ENCODE peak calls at places on chromosomes 13 and 19, in ten cellular contexts. Q is tibial nerve, D is neural progenitor cell, K is right atrium auricular region, L is AG10803, I is foreskin fibroblast, B is fibroblast of mammary gland, G is left ventricle myocardium inferior, O is uterus, C is ascending aorta. J is an unnamed sample.

GRCh38 chr19:17448190-17448967 is at the start of gene TMEM221:
- DNase-seq in D (peak; percentile 83), Q (peak; percentile 24), B (no peak), O (peak; percentile 76), K (peak; percentile 66), C (peak; percentile 73), L (no peak), I (peak; percentile 63), G (peak; percentile 47), J (no peak)

GRCh38 chr13:27419333-27419732 is 5.1 kb upstream of the GTF3A start:
- DNase-seq in B (no peak), G (no peak), K (no peak), D (no peak), Q (no peak), O (no peak), L (no peak), C (no peak), I (peak; percentile 52), J (no peak)

GRCh38 chr19:12886943-12887747 is at the start of gene KLF1:
- DNase-seq in B (no peak), Q (no peak), G (no peak), D (no peak), O (no peak), I (no peak), K (no peak), L (no peak), C (no peak), J (no peak)

GRCh38 chr19:1169921-1170885 is 3.9 kb downstream of the SBNO2 start:
- DNase-seq in K (no peak), O (peak; percentile 89), Q (no peak), D (no peak), C (no peak), L (peak; percentile 44), B (peak; percentile 98), G (no peak), I (peak; percentile 67), J (no peak)

GRCh38 chr13:112897956-112898785 is 70.8 kb upstream of the MCF2L start:
- DNase-seq in G (peak; percentile 9), L (no peak), K (no peak), I (no peak), C (peak; percentile 52), B (no peak), D (no peak), O (no peak), Q (no peak), J (no peak)

GRCh38 chr19:40976134-40976533 is 14.9 kb upstream of the CYP2B6 start:
- DNase-seq in C (no peak), G (no peak), K (no peak), Q (no peak), I (no peak), B (no peak), L (no peak), O (no peak), D (no peak), J (no peak)

GRCh38 chr19:53877361-53877766 is 4.6 kb upstream of the PRKCG start:
- DNase-seq in O (no peak), D (no peak), G (no peak), C (no peak), B (peak; percentile 27), K (no peak), I (peak; percentile 31), Q (no peak), L (peak; percentile 32), J (no peak)

GRCh38 chr13:25037057-25037813 is 58.7 kb upstream of the PABPC3 start:
- DNase-seq in G (no peak), Q (peak; percentile 14), C (no peak), D (peak; percentile 82), L (peak; percentile 66), O (no peak), I (peak; percentile 83), K (no peak), B (peak; percentile 67), J (peak; percentile 35)

GRCh38 chr19:53328967-53329366 is 4.6 kb upstream of the ZNF845 start:
- DNase-seq in I (peak; percentile 77), C (peak; percentile 65), G (peak; percentile 70), B (peak; percentile 44), Q (no peak), O (peak; percentile 70), L (peak; percentile 31), D (no peak), K (no peak), J (no peak)

GRCh38 chr19:10431943-10432735 is 11.8 kb downstream of the PDE4A start:
- DNase-seq in Q (peak; percentile 51), I (peak; percentile 80), G (peak; percentile 80), C (peak; percentile 81), L (peak; percentile 47), O (peak; percentile 61), K (no peak), D (peak; percentile 73), B (no peak), J (no peak)

GRCh38 chr19:18373892-18374629 is 11.9 kb upstream of the GDF15 start:
- DNase-seq in B (peak; percentile 98), L (peak; percentile 97), G (peak; percentile 90), I (peak; percentile 99), O (peak; percentile 93), Q (peak; percentile 92), C (peak; percentile 96), K (peak; percentile 95), D (peak; percentile 52), J (peak; percentile 96)

GRCh38 chr13:20702945-20703784 is at the start of gene IL17D:
- DNase-seq in O (no peak), G (no peak), B (no peak), D (peak; percentile 59), L (no peak), I (peak; percentile 60), K (no peak), C (no peak), Q (no peak), J (no peak)

GRCh38 chr19:31095100-31095804 is 254.0 kb downstream of the TSHZ3 start:
- DNase-seq in L (no peak), B (no peak), D (no peak), C (no peak), O (no peak), G (no peak), K (no peak), I (no peak), Q (no peak), J (no peak)

DNA sequence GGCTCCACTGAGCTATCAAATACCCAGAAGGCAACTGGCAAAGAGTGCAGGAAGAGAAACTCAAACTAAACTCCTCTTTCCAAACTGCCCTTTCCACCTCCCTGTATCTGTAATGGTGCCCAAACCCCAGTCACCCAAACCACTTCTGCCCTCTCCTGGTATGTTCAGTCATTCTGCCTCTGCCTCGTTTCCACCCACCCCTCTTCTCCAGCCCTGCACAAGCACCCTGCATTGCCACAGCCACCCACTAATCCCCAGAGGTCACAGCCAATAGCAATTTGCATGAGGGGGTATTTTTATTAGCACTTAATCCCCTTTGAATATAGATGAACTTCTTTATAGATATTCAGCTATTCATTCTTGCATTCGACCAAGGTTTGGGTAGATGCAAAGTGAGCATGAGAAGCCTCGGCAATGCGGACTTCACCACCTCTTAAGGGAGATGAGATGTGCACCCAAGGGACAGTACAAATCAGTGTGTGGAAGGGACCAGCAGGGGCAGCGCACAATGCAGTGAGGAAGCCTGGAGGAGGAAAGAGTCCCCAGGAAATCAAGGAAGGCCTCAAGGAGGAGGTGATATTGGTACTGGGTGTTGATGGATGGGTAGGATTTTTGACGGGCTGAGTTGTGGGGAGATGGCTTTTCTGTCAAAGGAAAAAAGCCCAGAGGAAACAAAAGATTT is 12.4 kb downstream of the TMEM272 start:
- DNase-seq in B (peak; percentile 31), I (peak; percentile 40), C (no peak), O (no peak), D (peak; percentile 48), L (peak; percentile 35), G (no peak), Q (peak; percentile 39), K (peak; percentile 59), J (no peak)
- TF ChIP-seq CTCF in B (peak; percentile 30), I (peak; percentile 10), C (peak; percentile 53), O (peak; percentile 49), D (peak; percentile 47), L (peak; percentile 51), G (peak; percentile 65), Q (peak; percentile 36), K (peak; percentile 71), J (no peak)

DNA sequence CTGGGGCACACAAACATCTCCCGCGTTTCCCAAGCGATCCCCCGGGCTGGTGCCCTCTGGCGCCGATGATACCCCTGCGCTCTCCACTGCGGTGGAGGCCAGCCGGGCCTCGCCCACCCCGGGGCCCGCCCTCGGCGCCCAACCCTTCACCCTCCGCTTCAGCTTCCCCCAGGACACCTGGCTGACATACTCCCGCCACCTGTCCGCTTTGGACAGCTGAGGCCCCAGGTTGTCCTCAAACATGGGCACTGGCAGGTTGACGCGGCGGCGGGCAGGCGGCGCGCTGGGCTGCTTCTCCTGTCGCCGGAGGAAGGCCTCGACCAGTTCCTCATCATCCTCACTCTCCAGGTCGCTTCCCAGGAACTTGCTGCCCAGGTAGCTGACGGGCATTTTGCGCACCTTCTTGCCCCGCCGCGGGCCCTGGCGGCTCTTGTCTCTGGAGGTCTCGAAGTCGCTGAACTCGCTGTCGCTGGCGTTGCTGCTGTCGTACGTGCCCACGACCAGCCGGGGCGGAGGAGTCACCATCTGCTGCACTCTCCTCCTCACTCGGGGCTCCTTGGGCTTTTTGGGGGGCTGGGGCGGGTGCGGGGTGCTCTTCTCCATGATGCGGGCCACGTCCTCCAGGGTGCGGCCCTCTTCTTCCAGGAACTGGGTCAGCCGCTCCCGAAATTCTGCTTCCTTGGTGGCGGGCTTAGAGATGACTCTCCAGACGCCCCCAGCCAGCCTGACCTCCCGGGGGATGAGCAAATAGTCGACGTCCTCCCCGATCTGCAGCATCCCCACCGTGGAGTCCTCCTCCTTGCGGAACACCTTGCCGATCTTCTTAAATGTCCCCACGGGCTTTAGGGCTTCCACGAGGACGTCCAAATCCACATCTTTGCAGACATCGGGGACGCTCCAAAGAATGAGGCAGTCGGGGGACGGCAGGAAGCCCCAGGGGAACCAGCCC is 1.1 kb downstream of the CCDC8 start:
- DNase-seq in O (no peak), D (peak; percentile 61), L (no peak), G (no peak), Q (no peak), B (no peak), K (no peak), I (peak; percentile 47), C (no peak), J (no peak)
- H3K4me3 ChIP-seq in O (peak overlapping the region; percentile 47), D (peak overlapping the region; percentile 70), L (peak overlapping the region; percentile 66), G (peak overlapping the region; percentile 73), Q (peak overlapping the region; percentile 25), B (peak overlapping the region; percentile 63), K (peak overlapping the region; percentile 60), I (peak overlapping the region; percentile 53), C (peak overlapping the region; percentile 75), J (peak overlapping the region; percentile 72)

GRCh38 chr19:3969435-3970312 is 1.2 kb downstream of the DAPK3 start:
- DNase-seq in O (no peak), C (peak; percentile 89), K (no peak), B (peak; percentile 87), G (no peak), I (peak; percentile 91), D (peak; percentile 54), Q (no peak), L (peak; percentile 89), J (no peak)
- TF ChIP-seq CTCF in O (no peak), C (no peak), K (peak; percentile 23), B (peak; percentile 41), G (no peak), I (peak; percentile 28), D (peak; percentile 11), Q (no peak), L (peak; percentile 46), J (peak; percentile 23)

DNA sequence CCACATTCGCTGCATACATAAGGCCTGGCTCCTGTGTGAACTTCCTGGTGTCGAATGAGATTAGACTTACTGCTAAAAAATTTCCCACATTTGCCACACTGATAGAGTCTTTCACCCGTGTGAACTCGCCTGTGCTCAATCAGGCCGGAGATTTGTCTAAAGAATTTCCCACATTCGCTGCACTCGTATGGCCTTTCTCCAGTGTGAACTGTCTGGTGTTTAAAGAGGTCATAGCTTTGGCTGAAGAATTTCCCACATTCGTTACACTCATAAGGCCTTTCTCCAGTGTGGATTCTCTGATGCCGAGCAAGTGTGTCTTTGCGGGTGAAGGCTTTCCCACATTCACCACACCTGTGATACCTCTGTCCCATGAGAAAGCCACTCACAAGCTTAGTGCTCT is 6.5 kb downstream of the ZNF671 start:
- DNase-seq in Q (no peak), G (no peak), I (no peak), K (no peak), C (no peak), L (no peak), B (peak; percentile 15), O (no peak), D (no peak), J (no peak)
- H3K4me3 ChIP-seq in Q (no peak overlapping the region), G (no peak overlapping the region), I (no peak overlapping the region), K (no peak overlapping the region), C (no peak overlapping the region), L (no peak overlapping the region), B (no peak overlapping the region), O (no peak overlapping the region), D (no peak overlapping the region), J (no peak overlapping the region)